ENCODE peak calls at places on chromosomes 1 and 21, in nine cellular contexts. One of them, this sample, is unnamed.
A peak's percentile ranks its signal among the peaks of the same experiment; 100 is the strongest.

GRCh38 chr1:33130297-33130696 is 49.3 kb downstream of the AZIN2 start:
- DNase-seq in SK-N-SH: no peak
- DNase-seq in neural progenitor cell: no peak
- DNase-seq in PC-9: no peak
- DNase-seq in CD8-positive, alpha-beta T cell: no peak
- DNase-seq in neuronal stem cell: no peak
- DNase-seq in testis: no peak
- DNase-seq in left lung: no peak
- DNase-seq in aorta: no peak
- DNase-seq in this sample: no peak

GRCh38 chr1:111476761-111477309 is 3.1 kb downstream of the C1orf162 start:
- DNase-seq in SK-N-SH: no peak
- DNase-seq in neural progenitor cell: no peak
- DNase-seq in PC-9: no peak
- DNase-seq in CD8-positive, alpha-beta T cell: peak; percentile 46
- DNase-seq in neuronal stem cell: no peak
- DNase-seq in testis: no peak
- DNase-seq in left lung: no peak
- DNase-seq in aorta: no peak
- DNase-seq in this sample: no peak

GRCh38 chr1:117188268-117189108 is 22.2 kb downstream of the VTCN1 start:
- DNase-seq in SK-N-SH: no peak
- DNase-seq in neural progenitor cell: no peak
- DNase-seq in PC-9: no peak
- DNase-seq in CD8-positive, alpha-beta T cell: no peak
- DNase-seq in neuronal stem cell: no peak
- DNase-seq in testis: no peak
- DNase-seq in left lung: no peak
- DNase-seq in aorta: no peak
- DNase-seq in this sample: no peak

GRCh38 chr1:180680558-180681144 is 48.8 kb downstream of the XPR1 start:
- DNase-seq in SK-N-SH: no peak
- DNase-seq in neural progenitor cell: no peak
- DNase-seq in PC-9: no peak
- DNase-seq in CD8-positive, alpha-beta T cell: no peak
- DNase-seq in neuronal stem cell: no peak
- DNase-seq in testis: no peak
- DNase-seq in left lung: no peak
- DNase-seq in aorta: no peak
- DNase-seq in this sample: no peak

GRCh38 chr1:42153598-42153995 is 387 bp downstream of the GUCA2B start:
- DNase-seq in SK-N-SH: no peak
- DNase-seq in neural progenitor cell: no peak
- DNase-seq in PC-9: no peak
- DNase-seq in CD8-positive, alpha-beta T cell: no peak
- DNase-seq in neuronal stem cell: no peak
- DNase-seq in testis: no peak
- DNase-seq in left lung: no peak
- DNase-seq in aorta: peak; percentile 65
- DNase-seq in this sample: no peak

GRCh38 chr1:1182491-1183220 is 9.0 kb downstream of the TTLL10 start:
- DNase-seq in SK-N-SH: peak; percentile 36
- DNase-seq in neural progenitor cell: peak; percentile 1
- DNase-seq in PC-9: no peak
- DNase-seq in CD8-positive, alpha-beta T cell: peak; percentile 14
- DNase-seq in neuronal stem cell: no peak
- DNase-seq in testis: no peak
- DNase-seq in left lung: peak; percentile 68
- DNase-seq in aorta: peak; percentile 73
- DNase-seq in this sample: peak; percentile 53

GRCh38 chr1:214354440-214355148 is 73.6 kb downstream of the SMYD2 start:
- DNase-seq in SK-N-SH: peak; percentile 50
- DNase-seq in neural progenitor cell: no peak
- DNase-seq in PC-9: no peak
- DNase-seq in CD8-positive, alpha-beta T cell: no peak
- DNase-seq in neuronal stem cell: no peak
- DNase-seq in testis: no peak
- DNase-seq in left lung: no peak
- DNase-seq in aorta: no peak
- DNase-seq in this sample: no peak

GRCh38 chr1:17235135-17235880 is 13.6 kb upstream of the PADI3 start:
- DNase-seq in SK-N-SH: no peak
- DNase-seq in neural progenitor cell: no peak
- DNase-seq in PC-9: no peak
- DNase-seq in CD8-positive, alpha-beta T cell: no peak
- DNase-seq in neuronal stem cell: no peak
- DNase-seq in testis: no peak
- DNase-seq in left lung: no peak
- DNase-seq in aorta: no peak
- DNase-seq in this sample: no peak

GRCh38 chr1:109483658-109484518 is at the start of gene ATXN7L2:
- DNase-seq in SK-N-SH: peak; percentile 100
- DNase-seq in neural progenitor cell: peak; percentile 97
- DNase-seq in PC-9: peak; percentile 75
- DNase-seq in CD8-positive, alpha-beta T cell: peak; percentile 94
- DNase-seq in neuronal stem cell: peak; percentile 91
- DNase-seq in testis: peak; percentile 92
- DNase-seq in left lung: peak; percentile 96
- DNase-seq in aorta: peak; percentile 97
- DNase-seq in this sample: peak; percentile 94

DNA sequence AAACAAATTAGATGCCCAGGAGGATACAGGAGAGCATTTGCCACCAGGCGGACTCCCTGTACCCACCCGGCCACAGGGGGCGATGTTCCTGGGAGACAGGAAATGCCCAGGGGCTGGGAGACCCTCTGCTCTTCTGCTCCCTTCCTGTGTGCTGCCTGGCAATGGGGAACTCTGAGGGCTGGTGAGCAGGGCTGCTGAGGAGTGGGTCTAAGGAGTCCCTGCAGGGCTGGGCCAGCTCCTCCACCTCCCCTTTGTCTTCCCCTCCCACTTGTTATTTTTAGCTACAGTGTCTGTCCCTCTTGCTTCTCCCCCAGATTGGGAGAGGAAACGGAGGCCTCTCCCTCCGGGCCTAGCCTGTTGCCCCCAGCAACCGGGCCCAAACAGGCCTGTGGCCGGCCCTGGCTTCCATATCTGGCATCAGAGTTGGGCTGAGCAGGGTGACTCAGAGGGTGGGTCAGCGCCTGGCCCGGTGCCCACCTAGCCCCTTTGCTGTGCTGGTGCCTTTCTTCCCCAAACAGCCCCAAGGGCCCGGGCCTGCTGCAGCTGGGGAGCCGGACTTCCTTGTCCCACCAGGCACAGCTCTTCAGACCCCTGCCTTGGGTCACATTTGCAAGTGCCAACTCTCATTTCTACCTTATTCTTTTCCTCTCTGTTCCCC is 11.7 kb downstream of the LMNA start:
- DNase-seq in SK-N-SH: peak; percentile 83
- DNase-seq in neural progenitor cell: no peak
- DNase-seq in PC-9: peak; percentile 96
- DNase-seq in CD8-positive, alpha-beta T cell: peak; percentile 65
- DNase-seq in neuronal stem cell: no peak
- DNase-seq in testis: peak; percentile 78
- DNase-seq in left lung: peak; percentile 95
- DNase-seq in aorta: peak; percentile 99
- DNase-seq in this sample: peak; percentile 79
- H3K4me1 ChIP-seq in SK-N-SH: peaks cover 83% of the 10 kb centered on the region
- H3K4me1 ChIP-seq in neural progenitor cell: peaks cover 32% of the 10 kb centered on the region
- H3K4me1 ChIP-seq in PC-9: peaks cover 94% of the 10 kb centered on the region
- H3K4me1 ChIP-seq in CD8-positive, alpha-beta T cell: peaks cover 55% of the 10 kb centered on the region
- H3K4me1 ChIP-seq in neuronal stem cell: peaks cover 39% of the 10 kb centered on the region
- H3K4me1 ChIP-seq in testis: peaks cover 95% of the 10 kb centered on the region
- H3K4me1 ChIP-seq in left lung: peaks cover 95% of the 10 kb centered on the region
- H3K4me1 ChIP-seq in aorta: no peaks in the 10 kb centered on the region
- H3K4me1 ChIP-seq in this sample: peaks cover 61% of the 10 kb centered on the region

GRCh38 chr1:5769146-5769545 is 223.1 kb downstream of the NPHP4 start:
- DNase-seq in SK-N-SH: no peak
- DNase-seq in neural progenitor cell: no peak
- DNase-seq in PC-9: no peak
- DNase-seq in CD8-positive, alpha-beta T cell: no peak
- DNase-seq in neuronal stem cell: no peak
- DNase-seq in testis: peak; percentile 82
- DNase-seq in left lung: no peak
- DNase-seq in aorta: no peak
- DNase-seq in this sample: peak; percentile 25
- H3K27me3 ChIP-seq in SK-N-SH: no peaks in the 10 kb centered on the region
- H3K27me3 ChIP-seq in neural progenitor cell: peaks cover 35% of the 10 kb centered on the region
- H3K27me3 ChIP-seq in PC-9: peaks cover 77% of the 10 kb centered on the region
- H3K27me3 ChIP-seq in CD8-positive, alpha-beta T cell: peaks cover 7% of the 10 kb centered on the region
- H3K27me3 ChIP-seq in neuronal stem cell: no peaks in the 10 kb centered on the region
- H3K27me3 ChIP-seq in testis: no peaks in the 10 kb centered on the region
- H3K27me3 ChIP-seq in left lung: peaks cover 66% of the 10 kb centered on the region
- H3K27me3 ChIP-seq in aorta: no peaks in the 10 kb centered on the region
- H3K27me3 ChIP-seq in this sample: no peaks in the 10 kb centered on the region

GRCh38 chr1:211377539-211378461 is 51.2 kb downstream of the TRAF5 start:
- DNase-seq in SK-N-SH: no peak
- DNase-seq in neural progenitor cell: no peak
- DNase-seq in PC-9: no peak
- DNase-seq in CD8-positive, alpha-beta T cell: no peak
- DNase-seq in neuronal stem cell: no peak
- DNase-seq in testis: no peak
- DNase-seq in left lung: no peak
- DNase-seq in aorta: no peak
- DNase-seq in this sample: no peak
- H3K4me3 ChIP-seq in SK-N-SH: no peak overlapping the region
- H3K4me3 ChIP-seq in neural progenitor cell: no peak overlapping the region
- H3K4me3 ChIP-seq in PC-9: no peak overlapping the region
- H3K4me3 ChIP-seq in CD8-positive, alpha-beta T cell: no peak overlapping the region
- H3K4me3 ChIP-seq in neuronal stem cell: no peak overlapping the region
- H3K4me3 ChIP-seq in testis: no peak overlapping the region
- H3K4me3 ChIP-seq in left lung: no peak overlapping the region
- H3K4me3 ChIP-seq in aorta: no peak overlapping the region
- H3K4me3 ChIP-seq in this sample: no peak overlapping the region

GRCh38 chr21:42737969-42738590 is 84.7 kb downstream of the PDE9A start:
- DNase-seq in SK-N-SH: no peak
- DNase-seq in neural progenitor cell: no peak
- DNase-seq in PC-9: no peak
- DNase-seq in CD8-positive, alpha-beta T cell: peak; percentile 44
- DNase-seq in neuronal stem cell: no peak
- DNase-seq in testis: peak; percentile 43
- DNase-seq in left lung: no peak
- DNase-seq in aorta: no peak
- DNase-seq in this sample: peak; percentile 88

GRCh38 chr21:42735061-42735460 is 81.6 kb downstream of the PDE9A start:
- DNase-seq in SK-N-SH: no peak
- DNase-seq in neural progenitor cell: no peak
- DNase-seq in PC-9: no peak
- DNase-seq in CD8-positive, alpha-beta T cell: no peak
- DNase-seq in neuronal stem cell: no peak
- DNase-seq in testis: no peak
- DNase-seq in left lung: no peak
- DNase-seq in aorta: no peak
- DNase-seq in this sample: no peak

GRCh38 chr21:42735944-42736343 is 82.5 kb downstream of the PDE9A start:
- DNase-seq in SK-N-SH: no peak
- DNase-seq in neural progenitor cell: no peak
- DNase-seq in PC-9: no peak
- DNase-seq in CD8-positive, alpha-beta T cell: no peak
- DNase-seq in neuronal stem cell: no peak
- DNase-seq in testis: no peak
- DNase-seq in left lung: no peak
- DNase-seq in aorta: no peak
- DNase-seq in this sample: no peak

GRCh38 chr21:42734323-42734971 is 81.0 kb downstream of the PDE9A start:
- DNase-seq in SK-N-SH: no peak
- DNase-seq in neural progenitor cell: no peak
- DNase-seq in PC-9: peak; percentile 37
- DNase-seq in CD8-positive, alpha-beta T cell: no peak
- DNase-seq in neuronal stem cell: no peak
- DNase-seq in testis: no peak
- DNase-seq in left lung: no peak
- DNase-seq in aorta: no peak
- DNase-seq in this sample: no peak

DNA sequence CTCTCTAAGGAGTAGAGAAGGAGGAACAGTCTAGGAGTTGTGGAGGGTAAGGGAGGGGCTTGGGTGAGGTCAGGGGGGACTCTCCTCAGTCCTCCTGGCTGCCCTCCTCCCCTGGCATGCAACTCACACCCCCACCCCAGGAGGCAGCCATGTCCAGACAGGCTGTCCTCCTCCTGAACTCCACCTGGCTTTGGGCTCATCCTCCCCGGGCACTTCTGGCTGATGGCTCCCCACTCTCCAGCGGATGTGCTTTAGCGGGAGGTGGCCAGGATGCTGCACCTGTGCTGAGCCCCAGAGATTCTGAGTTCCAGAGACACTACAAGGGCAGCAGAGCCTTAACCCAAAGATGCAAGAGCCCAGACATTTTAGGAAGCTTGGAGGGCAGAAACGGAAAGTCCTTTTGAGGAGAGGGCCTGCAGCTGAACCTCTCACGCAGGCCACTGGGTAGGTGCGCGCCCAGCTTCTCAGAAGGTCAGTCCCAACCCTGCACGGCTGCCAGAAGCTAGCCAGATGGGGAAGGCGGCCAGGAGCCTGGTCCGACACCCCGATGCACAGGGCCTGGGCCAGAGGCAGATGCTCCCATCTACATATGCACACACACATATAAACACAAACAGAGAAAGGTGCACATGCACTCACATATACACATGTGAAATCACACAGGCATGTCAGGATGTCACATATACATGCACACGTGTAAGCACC is 83.4 kb downstream of the PDE9A start:
- DNase-seq in SK-N-SH: no peak
- DNase-seq in neural progenitor cell: no peak
- DNase-seq in PC-9: no peak
- DNase-seq in CD8-positive, alpha-beta T cell: no peak
- DNase-seq in neuronal stem cell: no peak
- DNase-seq in testis: no peak
- DNase-seq in left lung: no peak
- DNase-seq in aorta: no peak
- DNase-seq in this sample: peak; percentile 46
- H3K4me1 ChIP-seq in SK-N-SH: no peaks in the 10 kb centered on the region
- H3K4me1 ChIP-seq in neural progenitor cell: no peaks in the 10 kb centered on the region
- H3K4me1 ChIP-seq in PC-9: peaks cover 8% of the 10 kb centered on the region
- H3K4me1 ChIP-seq in CD8-positive, alpha-beta T cell: peaks cover 48% of the 10 kb centered on the region
- H3K4me1 ChIP-seq in neuronal stem cell: peaks cover 4% of the 10 kb centered on the region
- H3K4me1 ChIP-seq in testis: peaks cover 25% of the 10 kb centered on the region
- H3K4me1 ChIP-seq in left lung: peaks cover 31% of the 10 kb centered on the region
- H3K4me1 ChIP-seq in aorta: no peaks in the 10 kb centered on the region
- H3K4me1 ChIP-seq in this sample: peaks cover 62% of the 10 kb centered on the region

DNA sequence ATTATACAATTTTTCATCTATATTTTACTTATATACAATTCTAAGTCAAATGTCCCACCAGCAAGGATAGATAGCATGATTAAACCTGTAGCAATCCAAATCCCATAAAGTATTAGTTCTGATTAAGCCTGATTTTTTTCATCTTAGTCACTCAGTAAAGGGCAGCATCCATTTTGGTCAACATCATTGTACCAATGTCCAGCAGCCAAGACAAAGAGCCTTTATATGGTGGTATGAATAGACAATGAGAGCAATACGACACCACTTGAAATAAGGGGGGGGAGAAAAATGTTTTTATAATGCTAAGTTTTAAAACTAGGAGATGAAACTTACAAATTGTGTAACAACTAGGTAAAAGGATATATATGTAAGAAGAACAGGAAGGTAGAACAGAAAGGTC is 7.4 kb downstream of the ZNF644 start:
- DNase-seq in SK-N-SH: no peak
- DNase-seq in neural progenitor cell: no peak
- DNase-seq in PC-9: peak; percentile 36
- DNase-seq in CD8-positive, alpha-beta T cell: no peak
- DNase-seq in neuronal stem cell: no peak
- DNase-seq in testis: no peak
- DNase-seq in left lung: no peak
- DNase-seq in aorta: no peak
- DNase-seq in this sample: no peak
- H3K27me3 ChIP-seq in SK-N-SH: no peaks in the 10 kb centered on the region
- H3K27me3 ChIP-seq in neural progenitor cell: no peaks in the 10 kb centered on the region
- H3K27me3 ChIP-seq in PC-9: no peaks in the 10 kb centered on the region
- H3K27me3 ChIP-seq in CD8-positive, alpha-beta T cell: no peaks in the 10 kb centered on the region
- H3K27me3 ChIP-seq in neuronal stem cell: no peaks in the 10 kb centered on the region
- H3K27me3 ChIP-seq in testis: no peaks in the 10 kb centered on the region
- H3K27me3 ChIP-seq in left lung: no peaks in the 10 kb centered on the region
- H3K27me3 ChIP-seq in aorta: no peaks in the 10 kb centered on the region
- H3K27me3 ChIP-seq in this sample: no peaks in the 10 kb centered on the region

This sample was measured in right lobe of liver.